ENCODE peak calls at places on chromosomes 4 and X, in ten cellular contexts. K is OCI-LY7; M is fibroblast of lung; T is AG04450; B is CD8-positive, alpha-beta T cell; A is sigmoid colon; I is AG04449; W is mesenchymal stem cell; G is AG09309; H is fibroblast of mammary gland. Q is an unnamed sample.

GRCh38 chr4:20384456-20384855 is 132.8 kb downstream of the SLIT2 start:
- DNase-seq in T (no peak), W (no peak), A (no peak), K (no peak), I (no peak), M (no peak), H (no peak), B (no peak), G (no peak), Q (no peak)

GRCh38 chrX:70476934-70477733 is 32.5 kb downstream of the DLG3 start:
- DNase-seq in G (no peak), W (peak), A (peak), H (peak), B (no peak), M (peak), T (no peak), K (no peak), I (no peak), Q (no peak)

GRCh38 chrX:153592966-153593688 is 5.8 kb downstream of the CCNQ start:
- DNase-seq in G (no peak), W (no peak), K (no peak), T (no peak), M (no peak), A (no peak), H (no peak), B (no peak), I (no peak), Q (no peak)

GRCh38 chr4:77126844-77127614 is 30.0 kb upstream of the CCNG2 start:
- DNase-seq in G (no peak), B (no peak), W (no peak), I (no peak), K (peak), H (no peak), M (no peak), A (no peak), T (no peak), Q (no peak)

GRCh38 chr4:150679767-150680088 is 97.8 kb downstream of the MAB21L2 start:
- DNase-seq in A (no peak), K (no peak), H (peak), T (no peak), W (no peak), G (no peak), I (no peak), M (peak), B (no peak), Q (no peak)

GRCh38 chr4:83386931-83387897 is 52.6 kb upstream of the HPSE start:
- DNase-seq in W (peak), M (peak), H (no peak), B (no peak), K (no peak), T (no peak), G (no peak), A (no peak), I (no peak), Q (no peak)

GRCh38 chr4:82423245-82424054 is 6.8 kb downstream of the HNRNPDL start:
- DNase-seq in W (peak), T (no peak), I (no peak), M (peak), G (no peak), B (no peak), H (peak), K (no peak), A (no peak), Q (no peak)

GRCh38 chrX:32267796-32268195 is 943.6 kb downstream of the DMD start:
- DNase-seq in W (no peak), A (no peak), T (no peak), I (no peak), G (no peak), K (no peak), B (no peak), M (no peak), H (no peak), Q (no peak)

GRCh38 chrX:74535633-74536141 is 78.7 kb downstream of the RLIM start:
- DNase-seq in T (no peak), H (peak), I (no peak), G (no peak), M (peak), K (no peak), A (peak), W (peak), B (peak), Q (peak)

GRCh38 chr4:134691915-134692314 is 490.3 kb upstream of the PABPC4L start:
- DNase-seq in B (no peak), K (no peak), G (no peak), I (no peak), M (peak), A (no peak), T (no peak), H (no peak), W (peak), Q (no peak)

GRCh38 chrX:38820751-38821150 is 19.5 kb downstream of the MID1IP1 start:
- DNase-seq in M (no peak), H (no peak), A (no peak), B (no peak), T (no peak), W (no peak), K (no peak), G (no peak), I (no peak), Q (no peak)

GRCh38 chr4:68360570-68360969 is 10.7 kb upstream of the YTHDC1 start:
- DNase-seq in A (no peak), K (no peak), B (no peak), I (no peak), T (no peak), W (no peak), M (no peak), G (no peak), H (no peak), Q (no peak)

GRCh38 chr4:110309686-110310085 is 111.3 kb upstream of the ELOVL6 start:
- DNase-seq in I (no peak), A (no peak), K (no peak), W (no peak), M (peak), B (no peak), H (peak), G (peak), T (no peak), Q (no peak)

GRCh38 chrX:132758778-132759177 is 199.7 kb downstream of the HS6ST2 start:
- DNase-seq in B (no peak), I (no peak), W (peak), T (no peak), G (no peak), M (no peak), A (no peak), H (no peak), K (no peak), Q (no peak)

GRCh38 chrX:48068096-48068887 is 3.1 kb downstream of the ZNF630 start:
- DNase-seq in T (no peak), K (no peak), H (no peak), G (no peak), M (no peak), I (no peak), B (no peak), A (no peak), W (no peak), Q (no peak)

GRCh38 chr4:109472343-109472761 is 38.7 kb downstream of the SEC24B start:
- DNase-seq in K (no peak), G (peak), I (peak), T (peak), W (peak), B (no peak), H (peak), M (peak), A (no peak), Q (no peak)

GRCh38 chrX:40169193-40170086 is 71.7 kb upstream of the BCOR start:
- DNase-seq in W (peak), G (no peak), I (peak), A (peak), M (peak), B (peak), K (peak), H (no peak), T (peak), Q (peak)

GRCh38 chr4:173037242-173037641 is 131.4 kb upstream of the GALNT7 start:
- DNase-seq in K (no peak), H (no peak), T (no peak), I (no peak), W (no peak), M (no peak), G (no peak), B (no peak), A (no peak), Q (no peak)

GRCh38 chr4:173040200-173040599 is 128.4 kb upstream of the GALNT7 start:
- DNase-seq in A (no peak), M (peak), G (no peak), W (peak), T (no peak), K (no peak), H (no peak), I (no peak), B (no peak), Q (no peak)

GRCh38 chr4:173041482-173041881 is 127.1 kb upstream of the GALNT7 start:
- DNase-seq in H (no peak), T (no peak), A (no peak), W (no peak), M (no peak), I (no peak), B (no peak), G (no peak), K (no peak), Q (no peak)

GRCh38 chr4:173038192-173038896 is 130.3 kb upstream of the GALNT7 start:
- DNase-seq in T (no peak), W (no peak), B (no peak), I (no peak), K (no peak), M (no peak), G (no peak), A (no peak), H (no peak), Q (no peak)

DNA sequence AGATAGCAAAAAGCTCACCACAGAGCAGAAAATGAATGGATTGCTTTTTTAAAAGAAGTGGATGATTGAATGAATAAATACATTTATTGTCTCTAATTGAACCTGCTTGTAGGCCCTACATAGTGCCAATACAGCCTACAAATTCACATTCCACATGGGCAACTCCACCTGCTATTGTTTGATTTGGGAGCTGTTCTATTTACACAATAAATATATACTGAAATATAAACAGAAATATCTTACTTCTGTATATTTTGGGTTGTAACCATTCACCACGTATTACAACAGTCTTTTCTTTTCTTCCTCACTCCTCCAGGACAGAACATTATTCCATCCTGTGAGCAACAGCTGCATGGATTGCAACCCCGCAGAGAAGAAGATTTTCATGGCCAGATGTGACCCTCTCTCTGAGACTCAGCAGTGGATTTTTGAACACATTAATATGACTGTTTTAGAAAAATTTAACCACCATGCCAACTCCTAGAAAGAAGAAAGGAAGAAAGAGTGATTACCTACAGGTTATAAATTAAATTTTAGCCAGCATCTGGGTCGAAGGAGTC is 128.9 kb upstream of the GALNT7 start:
- DNase-seq in G (no peak), W (no peak), M (no peak), B (no peak), T (no peak), K (no peak), I (no peak), A (no peak), H (no peak), Q (no peak)
- H3K4me3 ChIP-seq in G (no peak), W (no peak), M (no peak), B (no peak), T (no peak), K (no peak), I (no peak), A (no peak), H (no peak), Q (no peak)

DNA sequence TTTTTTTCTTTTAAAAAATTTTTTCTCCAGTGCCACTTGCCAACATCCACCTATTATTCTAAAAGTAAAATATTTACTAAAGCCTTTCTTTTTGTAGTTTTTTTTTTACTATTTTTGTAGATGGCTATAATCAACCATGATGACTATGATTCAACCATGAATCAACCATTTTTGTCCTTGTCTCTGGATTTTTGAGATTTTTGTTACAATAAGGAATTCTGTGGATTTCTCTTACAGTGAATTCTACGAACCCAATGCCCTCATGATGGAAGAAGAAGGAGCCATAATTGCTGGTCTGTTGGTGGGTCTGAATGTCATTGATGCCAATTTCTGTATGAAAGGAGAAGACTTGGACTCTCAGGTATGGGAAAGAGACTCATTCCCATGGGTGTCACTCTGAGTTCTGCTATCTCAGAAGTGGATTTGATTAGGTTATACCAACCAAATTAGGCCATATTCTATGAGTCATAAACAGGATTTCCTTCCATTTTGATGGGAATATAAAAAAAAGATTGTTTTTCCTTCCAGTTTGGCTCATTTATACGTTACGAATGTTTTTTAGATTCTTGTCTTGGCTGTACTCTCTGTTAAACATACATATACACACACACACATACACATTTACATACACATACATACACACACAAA is 46.7 kb downstream of the RUFY3 start:
- DNase-seq in H (peak), G (no peak), K (no peak), B (no peak), T (no peak), I (no peak), A (no peak), W (no peak), M (peak), Q (no peak)
- H3K4me3 ChIP-seq in H (no peak), G (no peak), K (no peak), B (no peak), T (no peak), I (no peak), A (no peak), W (no peak), M (no peak), Q (no peak)

GRCh38 chrX:44035576-44035975 is 62.4 kb upstream of the NDP start:
- DNase-seq in G (no peak), B (no peak), W (no peak), A (no peak), K (no peak), T (no peak), M (peak), I (no peak), H (peak), Q (no peak)

GRCh38 chrX:44042124-44042523 is 68.9 kb upstream of the NDP start:
- DNase-seq in H (peak), G (no peak), M (peak), A (no peak), K (no peak), W (no peak), I (no peak), B (no peak), T (no peak), Q (no peak)

GRCh38 chrX:44032479-44032878 is 59.3 kb upstream of the NDP start:
- DNase-seq in I (no peak), A (no peak), M (no peak), W (no peak), G (no peak), T (no peak), K (no peak), B (no peak), H (no peak), Q (no peak)

GRCh38 chrX:44039556-44039955 is 66.4 kb upstream of the NDP start:
- DNase-seq in M (no peak), G (no peak), T (no peak), W (peak), B (no peak), A (no peak), H (no peak), K (no peak), I (no peak), Q (no peak)

DNA sequence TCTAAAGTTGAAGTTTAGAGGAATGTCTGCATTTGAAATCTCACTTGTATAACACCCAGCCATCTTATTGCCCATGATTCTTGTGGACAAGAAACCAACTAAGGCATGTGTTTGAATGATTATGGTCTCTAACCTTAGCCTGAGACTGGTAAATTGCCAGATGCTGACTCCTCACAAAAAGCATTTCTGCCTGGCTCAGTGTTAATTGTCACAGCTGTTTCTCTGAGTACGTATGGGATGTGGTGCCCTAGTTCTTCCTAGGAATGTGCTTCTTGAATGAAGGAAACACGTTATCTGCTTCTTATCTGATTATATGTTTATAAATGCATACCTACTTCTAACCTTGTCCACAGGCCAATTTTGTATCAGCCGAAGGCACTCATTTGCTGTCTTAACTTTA is 63.1 kb upstream of the NDP start:
- DNase-seq in I (peak), G (no peak), M (peak), T (peak), W (peak), K (no peak), A (no peak), B (no peak), H (peak), Q (no peak)
- H3K4me3 ChIP-seq in I (no peak), G (no peak), M (no peak), T (no peak), W (no peak), K (no peak), A (no peak), B (no peak), H (no peak), Q (no peak)

DNA sequence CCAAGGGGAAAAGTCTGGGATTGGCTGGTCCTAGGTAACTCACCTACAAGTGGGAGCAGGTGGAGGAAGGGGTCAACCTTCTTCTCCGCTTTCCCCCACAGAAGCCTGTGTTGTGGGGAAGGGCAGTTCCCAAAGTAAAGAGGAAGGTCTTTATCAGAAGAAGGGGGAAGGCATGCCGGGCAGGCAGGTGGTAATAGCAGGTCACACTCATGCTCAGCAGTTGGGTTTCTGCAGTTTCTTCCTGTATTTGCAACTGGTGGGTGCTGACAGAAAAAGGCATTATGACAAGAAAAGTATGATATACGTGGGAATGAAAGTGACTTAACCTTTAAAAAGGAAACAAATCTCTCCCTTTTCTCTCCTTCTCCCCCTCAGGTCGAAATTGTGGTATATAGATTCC is 3.6 kb downstream of the MTMR1 start:
- DNase-seq in B (peak), T (no peak), H (no peak), G (no peak), A (no peak), W (no peak), I (no peak), M (no peak), K (peak), Q (no peak)
- H3K4me3 ChIP-seq in B (peak), T (no peak), H (no peak), G (no peak), A (no peak), W (no peak), I (no peak), M (no peak), K (peak), Q (no peak)

GRCh38 chr4:157978680-157979361 is 194.0 kb downstream of the GASK1B start:
- DNase-seq in M (peak), I (no peak), K (peak), T (peak), B (peak), G (no peak), A (no peak), H (peak), W (peak), Q (peak)
- H3K4me3 ChIP-seq in M (no peak), I (no peak), K (no peak), T (peak), B (no peak), G (no peak), A (no peak), H (no peak), W (no peak), Q (peak)

GRCh38 chr4:15428611-15429010 is 778 bp downstream of the C1QTNF7 start:
- DNase-seq in G (no peak), W (no peak), T (no peak), K (no peak), A (peak), M (no peak), H (no peak), I (no peak), B (no peak), Q (no peak)
- H3K4me3 ChIP-seq in G (no peak), W (no peak), T (no peak), K (no peak), A (no peak), M (no peak), H (no peak), I (no peak), B (no peak), Q (peak)

DNA sequence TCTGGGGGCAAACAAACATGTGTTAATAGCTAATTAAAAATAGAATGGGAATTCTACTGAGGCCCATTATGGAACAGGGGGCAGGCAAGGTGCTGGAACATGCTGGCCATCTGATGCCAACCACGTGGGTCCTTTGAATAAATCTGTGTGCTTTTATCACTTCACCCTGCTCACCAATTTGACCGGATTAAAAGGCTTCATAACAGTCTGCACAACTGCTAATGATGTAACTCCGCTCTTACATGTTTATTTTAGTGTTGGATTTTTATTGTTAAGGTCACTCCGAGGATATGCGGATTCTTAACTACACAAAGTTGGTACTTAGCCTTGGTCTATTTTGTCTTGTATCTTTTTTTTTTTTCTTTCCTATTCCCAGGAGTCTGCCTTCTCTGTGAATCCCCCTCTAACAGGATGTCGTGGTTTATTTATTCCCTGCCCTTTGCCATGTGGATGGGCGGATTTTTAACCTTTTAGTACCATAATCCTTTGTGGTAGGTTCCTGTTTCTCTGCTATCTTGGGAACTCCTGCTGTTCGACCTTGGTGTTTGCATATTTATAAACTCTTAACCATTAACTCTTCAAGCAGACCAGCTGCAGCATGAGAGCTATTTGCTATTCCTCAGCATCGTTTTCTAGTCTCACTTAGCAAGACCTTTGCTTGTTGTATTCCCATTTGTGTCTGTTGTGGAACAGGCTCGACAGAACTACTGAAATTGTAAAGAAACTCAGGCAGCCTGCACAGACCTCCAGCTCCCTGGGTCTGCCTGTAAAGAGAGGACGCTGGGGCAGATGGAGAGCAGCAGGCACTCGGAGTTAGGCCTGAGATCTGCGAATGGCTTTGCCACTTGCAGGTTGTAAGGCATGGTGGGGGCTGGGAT is 38.0 kb downstream of the TRIM2 start:
- DNase-seq in H (no peak), G (no peak), I (no peak), B (no peak), T (no peak), K (no peak), A (no peak), M (peak), W (peak), Q (no peak)
- H3K4me3 ChIP-seq in H (no peak), G (no peak), I (no peak), B (no peak), T (no peak), K (no peak), A (no peak), M (no peak), W (no peak), Q (no peak)

GRCh38 chr4:173524218-173525117 is 5.6 kb downstream of the HAND2 start:
- DNase-seq in W (peak), B (no peak), T (no peak), H (no peak), I (no peak), M (no peak), A (peak), G (no peak), K (no peak), Q (no peak)

GRCh38 chr4:173521474-173522159 is 8.4 kb downstream of the HAND2 start:
- DNase-seq in A (peak), T (no peak), I (no peak), K (no peak), G (no peak), H (no peak), M (no peak), B (no peak), W (peak), Q (no peak)

GRCh38 chr4:173520921-173521473 is 9.0 kb downstream of the HAND2 start:
- DNase-seq in A (peak), I (no peak), W (peak), H (no peak), K (no peak), G (no peak), B (no peak), T (no peak), M (no peak), Q (no peak)

GRCh38 chr4:173522160-173522873 is 7.7 kb downstream of the HAND2 start:
- DNase-seq in T (peak), H (peak), B (no peak), A (peak), M (peak), K (no peak), G (peak), I (peak), W (peak), Q (peak)

GRCh38 chr4:173522874-173523395 is 7.1 kb downstream of the HAND2 start:
- DNase-seq in I (no peak), T (no peak), A (no peak), M (no peak), K (no peak), H (peak), G (no peak), W (peak), B (no peak), Q (peak)
- H3K4me3 ChIP-seq in I (peak), T (peak), A (peak), M (peak), K (no peak), H (peak), G (peak), W (no peak), B (no peak), Q (peak)